ENCODE peak calls at places on chromosome 20, in five cellular contexts. One of them, this sample, is unnamed.

GRCh38 chr20:46965477-46965876 is 70.8 kb downstream of the EYA2 start:
- DNase-seq in uterus: no peak
- DNase-seq in HL-60: no peak
- DNase-seq in fibroblast of mammary gland: no peak
- DNase-seq in GM06990: no peak
- DNase-seq in this sample: no peak

GRCh38 chr20:51641866-51642265 is 99.3 kb upstream of the NFATC2 start:
- DNase-seq in uterus: no peak
- DNase-seq in HL-60: no peak
- DNase-seq in fibroblast of mammary gland: no peak
- DNase-seq in GM06990: no peak
- DNase-seq in this sample: no peak

GRCh38 chr20:62236674-62236996 is 1.7 kb upstream of the OSBPL2 start:
- DNase-seq in uterus: no peak
- DNase-seq in HL-60: no peak
- DNase-seq in fibroblast of mammary gland: no peak
- DNase-seq in GM06990: no peak
- DNase-seq in this sample: no peak

GRCh38 chr20:1333462-1334369 is 4.8 kb upstream of the SDCBP2 start:
- DNase-seq in uterus: no peak
- DNase-seq in HL-60: no peak
- DNase-seq in fibroblast of mammary gland: no peak
- DNase-seq in GM06990: no peak
- DNase-seq in this sample: no peak

GRCh38 chr20:9179193-9179802 is 110.4 kb downstream of the PLCB4 start:
- DNase-seq in uterus: no peak
- DNase-seq in HL-60: no peak
- DNase-seq in fibroblast of mammary gland: peak
- DNase-seq in GM06990: no peak
- DNase-seq in this sample: no peak

GRCh38 chr20:61925555-61926252 is 140.0 kb downstream of the TAF4 start:
- DNase-seq in uterus: no peak
- DNase-seq in HL-60: no peak
- DNase-seq in fibroblast of mammary gland: peak
- DNase-seq in GM06990: no peak
- DNase-seq in this sample: peak

GRCh38 chr20:20207872-20208271 is 155.5 kb downstream of the CFAP61 start:
- DNase-seq in uterus: no peak
- DNase-seq in HL-60: no peak
- DNase-seq in fibroblast of mammary gland: no peak
- DNase-seq in GM06990: no peak
- DNase-seq in this sample: no peak

GRCh38 chr20:31813611-31814010 is 5.5 kb upstream of the MYLK2 start:
- DNase-seq in uterus: no peak
- DNase-seq in HL-60: no peak
- DNase-seq in fibroblast of mammary gland: no peak
- DNase-seq in GM06990: no peak
- DNase-seq in this sample: no peak

GRCh38 chr20:46694484-46694883 is 5.2 kb upstream of the TP53RK start:
- DNase-seq in uterus: no peak
- DNase-seq in HL-60: no peak
- DNase-seq in fibroblast of mammary gland: peak
- DNase-seq in GM06990: no peak
- DNase-seq in this sample: no peak

GRCh38 chr20:32077192-32077591 is 25.1 kb downstream of the HCK start:
- DNase-seq in uterus: no peak
- DNase-seq in HL-60: peak
- DNase-seq in fibroblast of mammary gland: no peak
- DNase-seq in GM06990: no peak
- DNase-seq in this sample: no peak

GRCh38 chr20:8969062-8969694 is 99.7 kb upstream of the PLCB4 start:
- DNase-seq in uterus: no peak
- DNase-seq in HL-60: no peak
- DNase-seq in fibroblast of mammary gland: no peak
- DNase-seq in GM06990: no peak
- DNase-seq in this sample: no peak

GRCh38 chr20:584375-585301 is 25.5 kb downstream of the TCF15 start:
- DNase-seq in uterus: no peak
- DNase-seq in HL-60: peak
- DNase-seq in fibroblast of mammary gland: peak
- DNase-seq in GM06990: no peak
- DNase-seq in this sample: no peak

GRCh38 chr20:21505161-21505809 is 8.6 kb downstream of the NKX2-2 start:
- DNase-seq in uterus: peak
- DNase-seq in HL-60: no peak
- DNase-seq in fibroblast of mammary gland: peak
- DNase-seq in GM06990: peak
- DNase-seq in this sample: no peak

GRCh38 chr20:51333446-51333845 is 209.1 kb downstream of the NFATC2 start:
- DNase-seq in uterus: no peak
- DNase-seq in HL-60: no peak
- DNase-seq in fibroblast of mammary gland: no peak
- DNase-seq in GM06990: no peak
- DNase-seq in this sample: no peak

GRCh38 chr20:29873946-29874345 is 1383.5 kb upstream of the DEFB115 start:
- DNase-seq in uterus: no peak
- DNase-seq in HL-60: peak
- DNase-seq in fibroblast of mammary gland: peak
- DNase-seq in GM06990: peak
- DNase-seq in this sample: peak

GRCh38 chr20:35883341-35883777 is 70.9 kb downstream of the SCAND1 start:
- DNase-seq in uterus: no peak
- DNase-seq in HL-60: no peak
- DNase-seq in fibroblast of mammary gland: no peak
- DNase-seq in GM06990: no peak
- DNase-seq in this sample: no peak

GRCh38 chr20:60467771-60468170 is 509.5 kb downstream of the CDH26 start:
- DNase-seq in uterus: no peak
- DNase-seq in HL-60: no peak
- DNase-seq in fibroblast of mammary gland: no peak
- DNase-seq in GM06990: no peak
- DNase-seq in this sample: no peak

GRCh38 chr20:62143976-62144825 is 632 bp downstream of the SS18L1 start:
- DNase-seq in uterus: peak
- DNase-seq in HL-60: no peak
- DNase-seq in fibroblast of mammary gland: peak
- DNase-seq in GM06990: peak
- DNase-seq in this sample: no peak

GRCh38 chr20:36273414-36274247 is 32.5 kb upstream of the DLGAP4 start:
- DNase-seq in uterus: no peak
- DNase-seq in HL-60: no peak
- DNase-seq in fibroblast of mammary gland: peak
- DNase-seq in GM06990: no peak
- DNase-seq in this sample: no peak

GRCh38 chr20:19073584-19074198 is 138.8 kb upstream of the SLC24A3 start:
- DNase-seq in uterus: no peak
- DNase-seq in HL-60: no peak
- DNase-seq in fibroblast of mammary gland: no peak
- DNase-seq in GM06990: peak
- DNase-seq in this sample: no peak
- TF ChIP-seq CTCF in uterus: no peak
- TF ChIP-seq CTCF in HL-60: no peak
- TF ChIP-seq CTCF in fibroblast of mammary gland: no peak
- TF ChIP-seq CTCF in GM06990: peak
- TF ChIP-seq CTCF in this sample: peak

GRCh38 chr20:43681468-43681942 is 14.6 kb downstream of the MYBL2 start:
- DNase-seq in uterus: no peak
- DNase-seq in HL-60: no peak
- DNase-seq in fibroblast of mammary gland: no peak
- DNase-seq in GM06990: peak
- DNase-seq in this sample: no peak
- TF ChIP-seq CTCF in uterus: no peak
- TF ChIP-seq CTCF in HL-60: peak
- TF ChIP-seq CTCF in fibroblast of mammary gland: peak
- TF ChIP-seq CTCF in GM06990: peak
- TF ChIP-seq CTCF in this sample: no peak

DNA sequence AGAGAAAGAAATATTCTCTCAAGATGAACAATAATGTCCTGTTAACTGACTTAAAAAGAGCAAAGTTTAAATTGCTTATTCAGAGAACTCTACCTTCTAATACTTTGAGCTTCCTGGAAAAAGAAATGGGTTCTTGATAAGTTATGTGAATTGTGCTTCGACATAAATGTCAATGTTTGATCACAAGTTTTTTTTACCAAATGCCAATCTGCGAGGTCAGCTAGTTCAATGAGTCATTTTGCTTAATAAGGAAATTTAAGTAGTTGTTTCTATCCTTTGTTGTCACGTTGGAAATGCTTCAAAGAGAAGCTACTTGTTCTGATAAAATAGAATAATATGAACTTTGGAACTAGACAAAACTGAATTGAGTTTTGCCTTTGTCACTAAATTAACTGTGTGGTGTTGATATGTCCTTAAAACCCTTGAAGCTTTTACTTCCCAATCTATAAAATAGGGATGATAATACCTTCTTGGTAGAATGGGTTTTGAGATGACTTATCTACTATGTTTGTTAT is 642.1 kb upstream of the FLRT3 start:
- DNase-seq in uterus: no peak
- DNase-seq in HL-60: no peak
- DNase-seq in fibroblast of mammary gland: no peak
- DNase-seq in GM06990: no peak
- DNase-seq in this sample: no peak
- TF ChIP-seq CTCF in uterus: no peak
- TF ChIP-seq CTCF in HL-60: no peak
- TF ChIP-seq CTCF in fibroblast of mammary gland: no peak
- TF ChIP-seq CTCF in GM06990: no peak
- TF ChIP-seq CTCF in this sample: no peak

GRCh38 chr20:33947709-33948295 is 45.9 kb upstream of the RALY start:
- DNase-seq in uterus: no peak
- DNase-seq in HL-60: peak
- DNase-seq in fibroblast of mammary gland: peak
- DNase-seq in GM06990: no peak
- DNase-seq in this sample: no peak
- TF ChIP-seq CTCF in uterus: no peak
- TF ChIP-seq CTCF in HL-60: peak
- TF ChIP-seq CTCF in fibroblast of mammary gland: peak
- TF ChIP-seq CTCF in GM06990: peak
- TF ChIP-seq CTCF in this sample: peak

DNA sequence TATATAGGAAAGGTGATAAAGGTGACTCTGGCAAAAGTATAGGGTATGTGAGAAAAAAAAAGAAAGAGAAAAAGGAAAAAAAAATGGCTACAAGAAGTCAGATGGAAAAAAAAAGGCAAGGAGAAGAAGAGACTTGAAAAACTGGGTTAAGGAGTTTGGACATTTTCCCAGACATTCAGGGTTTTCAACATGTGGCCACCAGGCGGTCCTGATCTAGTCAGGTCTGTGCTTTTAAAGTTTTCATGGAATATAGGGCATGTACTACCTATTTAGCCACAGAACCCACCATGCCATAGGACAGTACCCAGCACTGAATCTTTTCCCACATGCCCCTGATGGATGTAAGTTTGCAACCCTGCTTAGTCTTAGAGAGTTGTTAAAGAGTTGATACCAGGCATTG is 433.7 kb downstream of the MAFB start:
- DNase-seq in uterus: no peak
- DNase-seq in HL-60: no peak
- DNase-seq in fibroblast of mammary gland: peak
- DNase-seq in GM06990: no peak
- DNase-seq in this sample: no peak
- TF ChIP-seq CTCF in uterus: no peak
- TF ChIP-seq CTCF in HL-60: no peak
- TF ChIP-seq CTCF in fibroblast of mammary gland: peak
- TF ChIP-seq CTCF in GM06990: no peak
- TF ChIP-seq CTCF in this sample: no peak

This sample was measured in CD14-positive monocyte.